ENCODE peak calls at places on chromosomes 7 and 10, in ten cellular contexts. X, U, F, M, Q, Z, G, R, I and L are unnamed samples.

GRCh38 chr7:93016085-93016471 is 101.7 kb downstream of the SAMD9 start:
- DNase-seq in X (peak), U (no peak), F (no peak), M (no peak), Q (no peak), Z (peak), G (no peak), R (no peak), I (no peak), L (no peak)

GRCh38 chr10:29104661-29105369 is 184.1 kb upstream of the LYZL1 start:
- DNase-seq in X (no peak), U (no peak), F (no peak), M (no peak), Q (no peak), Z (peak), G (no peak), R (no peak), I (no peak), L (no peak)

GRCh38 chr7:25894002-25894901 is 257.7 kb upstream of the NFE2L3 start:
- DNase-seq in X (no peak), U (peak), F (peak), M (peak), Q (no peak), Z (peak), G (no peak), R (peak), I (no peak), L (peak)

GRCh38 chr10:18214692-18215563 is 74.7 kb downstream of the CACNB2 start:
- DNase-seq in X (no peak), U (peak), F (no peak), M (peak), Q (peak), Z (peak), G (peak), R (peak), I (no peak), L (no peak)

GRCh38 chr7:112869111-112869774 is 79.0 kb upstream of the TMEM168 start:
- DNase-seq in X (no peak), U (peak), F (peak), M (peak), Q (no peak), Z (peak), G (peak), R (peak), I (no peak), L (peak)

GRCh38 chr10:45437587-45438456 is 63.8 kb downstream of the ALOX5 start:
- DNase-seq in X (no peak), U (no peak), F (no peak), M (no peak), Q (no peak), Z (no peak), G (no peak), R (no peak), I (no peak), L (no peak)

GRCh38 chr7:47253650-47254080 is 328.2 kb downstream of the TNS3 start:
- DNase-seq in X (peak), U (no peak), F (peak), M (peak), Q (no peak), Z (peak), G (peak), R (peak), I (peak), L (peak)

GRCh38 chr7:8922726-8923125 is 489.3 kb downstream of the NXPH1 start:
- DNase-seq in X (no peak), U (no peak), F (no peak), M (no peak), Q (no peak), Z (no peak), G (no peak), R (no peak), I (no peak), L (no peak)

GRCh38 chr7:149427096-149427680 is 33.7 kb downstream of the ZNF777 start:
- DNase-seq in X (no peak), U (no peak), F (no peak), M (no peak), Q (no peak), Z (no peak), G (no peak), R (no peak), I (no peak), L (no peak)

GRCh38 chr7:30831936-30832335 is 60.7 kb downstream of the MINDY4 start:
- DNase-seq in X (no peak), U (no peak), F (no peak), M (no peak), Q (no peak), Z (no peak), G (no peak), R (no peak), I (peak), L (no peak)

GRCh38 chr10:86946215-86947170 is 10.9 kb downstream of the MMRN2 start:
- DNase-seq in X (no peak), U (no peak), F (no peak), M (peak), Q (no peak), Z (no peak), G (no peak), R (no peak), I (peak), L (no peak)

GRCh38 chr10:91251430-91252056 is 31.1 kb downstream of the PCGF5 start:
- DNase-seq in X (peak), U (peak), F (peak), M (peak), Q (peak), Z (peak), G (peak), R (peak), I (no peak), L (peak)

GRCh38 chr10:30581779-30582380 is 47.7 kb downstream of the LYZL2 start:
- DNase-seq in X (peak), U (peak), F (no peak), M (peak), Q (no peak), Z (peak), G (peak), R (peak), I (no peak), L (peak)

GRCh38 chr7:69373171-69374035 is 224.9 kb upstream of the AUTS2 start:
- DNase-seq in X (peak), U (peak), F (peak), M (no peak), Q (no peak), Z (peak), G (no peak), R (no peak), I (no peak), L (no peak)

GRCh38 chr7:45117582-45117981 is 6.1 kb upstream of the TBRG4 start:
- DNase-seq in X (no peak), U (no peak), F (no peak), M (peak), Q (no peak), Z (no peak), G (no peak), R (no peak), I (no peak), L (no peak)

GRCh38 chr10:6175329-6176055 is 27.2 kb upstream of the PFKFB3 start:
- DNase-seq in X (no peak), U (no peak), F (no peak), M (no peak), Q (no peak), Z (no peak), G (no peak), R (no peak), I (no peak), L (no peak)

GRCh38 chr7:117818241-117818640 is 55.0 kb downstream of the CTTNBP2 start:
- DNase-seq in X (no peak), U (no peak), F (no peak), M (no peak), Q (no peak), Z (no peak), G (no peak), R (no peak), I (no peak), L (no peak)

GRCh38 chr7:2299131-2299829 is 15.0 kb downstream of the SNX8 start:
- DNase-seq in X (peak), U (peak), F (peak), M (no peak), Q (no peak), Z (no peak), G (no peak), R (peak), I (no peak), L (peak)

GRCh38 chr10:93921338-93921737 is 27.6 kb downstream of the SLC35G1 start:
- DNase-seq in X (no peak), U (peak), F (no peak), M (peak), Q (no peak), Z (peak), G (no peak), R (no peak), I (no peak), L (peak)

GRCh38 chr10:2137549-2138174 is 400.3 kb upstream of the ADARB2 start:
- DNase-seq in X (no peak), U (peak), F (no peak), M (peak), Q (no peak), Z (no peak), G (no peak), R (peak), I (no peak), L (peak)

GRCh38 chr10:68560916-68561691 is 967 bp downstream of the TET1 start:
- DNase-seq in X (no peak), U (no peak), F (no peak), M (peak), Q (peak), Z (peak), G (no peak), R (peak), I (no peak), L (peak)

GRCh38 chr7:142870575-142871259 is 14.8 kb downstream of the TRPV6 start:
- DNase-seq in X (no peak), U (no peak), F (no peak), M (peak), Q (no peak), Z (no peak), G (no peak), R (no peak), I (no peak), L (no peak)

GRCh38 chr7:111568870-111569462 is 6.7 kb upstream of the IMMP2L start:
- DNase-seq in X (no peak), U (peak), F (no peak), M (no peak), Q (no peak), Z (no peak), G (no peak), R (no peak), I (no peak), L (no peak)

GRCh38 chr7:54858008-54858692 is 99.1 kb upstream of the SEC61G start:
- DNase-seq in X (no peak), U (no peak), F (no peak), M (peak), Q (no peak), Z (no peak), G (no peak), R (no peak), I (no peak), L (no peak)

GRCh38 chr10:131043039-131043691 is 268.4 kb downstream of the TCERG1L start:
- DNase-seq in X (no peak), U (no peak), F (peak), M (no peak), Q (no peak), Z (no peak), G (no peak), R (no peak), I (no peak), L (no peak)

GRCh38 chr10:62980697-62981495 is 152.2 kb upstream of the NRBF2 start:
- DNase-seq in X (peak), U (no peak), F (no peak), M (peak), Q (no peak), Z (no peak), G (no peak), R (no peak), I (no peak), L (no peak)

GRCh38 chr10:103062854-103063642 is 130.0 kb downstream of the NT5C2 start:
- DNase-seq in X (no peak), U (no peak), F (no peak), M (peak), Q (no peak), Z (no peak), G (no peak), R (no peak), I (no peak), L (no peak)

GRCh38 chr7:2094454-2095039 is 138.2 kb downstream of the MAD1L1 start:
- DNase-seq in X (no peak), U (no peak), F (no peak), M (no peak), Q (no peak), Z (no peak), G (no peak), R (no peak), I (no peak), L (no peak)

GRCh38 chr10:59830601-59831259 is 75.6 kb downstream of the CCDC6 start:
- DNase-seq in X (peak), U (peak), F (no peak), M (peak), Q (peak), Z (peak), G (peak), R (peak), I (no peak), L (no peak)

GRCh38 chr10:113020838-113021237 is 70.8 kb downstream of the TCF7L2 start:
- DNase-seq in X (no peak), U (no peak), F (no peak), M (no peak), Q (no peak), Z (no peak), G (no peak), R (no peak), I (no peak), L (no peak)

GRCh38 chr7:68841004-68841403 is 757.3 kb upstream of the AUTS2 start:
- DNase-seq in X (peak), U (no peak), F (no peak), M (no peak), Q (no peak), Z (no peak), G (no peak), R (no peak), I (no peak), L (no peak)

GRCh38 chr10:21334891-21335696 is 190.4 kb downstream of the SKIDA1 start:
- DNase-seq in X (peak), U (no peak), F (no peak), M (peak), Q (no peak), Z (peak), G (peak), R (no peak), I (no peak), L (no peak)

GRCh38 chr10:132387723-132388210 is 9.2 kb upstream of the PWWP2B start:
- DNase-seq in X (no peak), U (peak), F (peak), M (peak), Q (peak), Z (peak), G (peak), R (peak), I (no peak), L (peak)

DNA sequence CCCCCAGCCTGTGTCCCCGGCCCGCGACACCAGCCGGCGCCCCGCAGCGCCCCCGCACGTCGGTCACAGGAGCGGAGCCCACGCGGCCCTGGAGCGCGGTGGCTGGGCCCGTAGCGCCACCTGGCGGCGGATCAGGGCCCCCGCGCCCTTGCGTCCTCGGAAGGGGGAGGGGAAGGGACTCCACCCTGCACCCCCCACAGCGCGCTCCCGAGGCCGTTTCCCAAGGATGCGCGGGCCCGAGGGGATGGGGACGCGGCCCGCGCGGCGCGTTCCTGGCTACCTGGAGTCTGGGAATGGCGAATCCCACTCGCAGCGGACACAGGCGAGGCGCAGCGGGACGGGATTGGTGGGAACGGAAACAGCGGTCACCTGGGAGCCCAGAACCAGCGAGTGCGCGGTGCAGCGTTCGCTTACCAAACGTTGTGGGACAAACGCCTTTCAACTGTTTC is 23.8 kb upstream of the MKI67 start:
- DNase-seq in X (peak), U (peak), F (peak), M (peak), Q (peak), Z (peak), G (peak), R (peak), I (peak), L (peak)
- TF ChIP-seq CTCF in X (peak), U (peak), F (peak), M (peak), Q (peak), Z (peak), G (peak), R (peak), I (peak), L (peak)

GRCh38 chr10:71888623-71889387 is 37.8 kb upstream of the PSAP start:
- DNase-seq in X (peak), U (peak), F (peak), M (peak), Q (no peak), Z (peak), G (peak), R (peak), I (peak), L (peak)
- TF ChIP-seq CTCF in X (no peak), U (peak), F (peak), M (no peak), Q (peak), Z (no peak), G (no peak), R (peak), I (no peak), L (peak)

GRCh38 chr10:42836771-42837468 is 54.3 kb downstream of the BMS1 start:
- DNase-seq in X (peak), U (no peak), F (no peak), M (no peak), Q (no peak), Z (peak), G (no peak), R (no peak), I (no peak), L (peak)
- TF ChIP-seq CTCF in X (no peak), U (no peak), F (no peak), M (no peak), Q (no peak), Z (no peak), G (no peak), R (no peak), I (no peak), L (no peak)

GRCh38 chr7:134696261-134696660 is 49.6 kb downstream of the BPGM start:
- DNase-seq in X (no peak), U (no peak), F (no peak), M (no peak), Q (no peak), Z (no peak), G (no peak), R (no peak), I (no peak), L (no peak)

GRCh38 chr7:134694767-134695166 is 48.1 kb downstream of the BPGM start:
- DNase-seq in X (no peak), U (no peak), F (no peak), M (no peak), Q (no peak), Z (no peak), G (no peak), R (no peak), I (no peak), L (no peak)

GRCh38 chr7:134693256-134693655 is 46.6 kb downstream of the BPGM start:
- DNase-seq in X (peak), U (no peak), F (no peak), M (no peak), Q (no peak), Z (no peak), G (no peak), R (no peak), I (no peak), L (no peak)

GRCh38 chr7:134695321-134695860 is 48.7 kb downstream of the BPGM start:
- DNase-seq in X (peak), U (no peak), F (no peak), M (no peak), Q (no peak), Z (no peak), G (no peak), R (no peak), I (no peak), L (no peak)

GRCh38 chr7:134694299-134694698 is 47.6 kb downstream of the BPGM start:
- DNase-seq in X (no peak), U (no peak), F (no peak), M (peak), Q (no peak), Z (no peak), G (no peak), R (no peak), I (no peak), L (no peak)
- TF ChIP-seq CTCF in X (no peak), U (peak), F (peak), M (peak), Q (peak), Z (no peak), G (peak), R (peak), I (peak), L (peak)

GRCh38 chr10:589961-590680 is 99.3 kb downstream of the DIP2C start:
- DNase-seq in X (no peak), U (no peak), F (no peak), M (no peak), Q (no peak), Z (no peak), G (no peak), R (no peak), I (no peak), L (no peak)

GRCh38 chr10:586151-586550 is 103.3 kb downstream of the DIP2C start:
- DNase-seq in X (no peak), U (no peak), F (no peak), M (no peak), Q (no peak), Z (no peak), G (no peak), R (no peak), I (no peak), L (no peak)

GRCh38 chr10:586716-587115 is 102.8 kb downstream of the DIP2C start:
- DNase-seq in X (no peak), U (no peak), F (no peak), M (no peak), Q (no peak), Z (no peak), G (no peak), R (no peak), I (no peak), L (no peak)

GRCh38 chr10:590721-591120 is 98.7 kb downstream of the DIP2C start:
- DNase-seq in X (no peak), U (no peak), F (no peak), M (no peak), Q (no peak), Z (no peak), G (no peak), R (no peak), I (no peak), L (no peak)

DNA sequence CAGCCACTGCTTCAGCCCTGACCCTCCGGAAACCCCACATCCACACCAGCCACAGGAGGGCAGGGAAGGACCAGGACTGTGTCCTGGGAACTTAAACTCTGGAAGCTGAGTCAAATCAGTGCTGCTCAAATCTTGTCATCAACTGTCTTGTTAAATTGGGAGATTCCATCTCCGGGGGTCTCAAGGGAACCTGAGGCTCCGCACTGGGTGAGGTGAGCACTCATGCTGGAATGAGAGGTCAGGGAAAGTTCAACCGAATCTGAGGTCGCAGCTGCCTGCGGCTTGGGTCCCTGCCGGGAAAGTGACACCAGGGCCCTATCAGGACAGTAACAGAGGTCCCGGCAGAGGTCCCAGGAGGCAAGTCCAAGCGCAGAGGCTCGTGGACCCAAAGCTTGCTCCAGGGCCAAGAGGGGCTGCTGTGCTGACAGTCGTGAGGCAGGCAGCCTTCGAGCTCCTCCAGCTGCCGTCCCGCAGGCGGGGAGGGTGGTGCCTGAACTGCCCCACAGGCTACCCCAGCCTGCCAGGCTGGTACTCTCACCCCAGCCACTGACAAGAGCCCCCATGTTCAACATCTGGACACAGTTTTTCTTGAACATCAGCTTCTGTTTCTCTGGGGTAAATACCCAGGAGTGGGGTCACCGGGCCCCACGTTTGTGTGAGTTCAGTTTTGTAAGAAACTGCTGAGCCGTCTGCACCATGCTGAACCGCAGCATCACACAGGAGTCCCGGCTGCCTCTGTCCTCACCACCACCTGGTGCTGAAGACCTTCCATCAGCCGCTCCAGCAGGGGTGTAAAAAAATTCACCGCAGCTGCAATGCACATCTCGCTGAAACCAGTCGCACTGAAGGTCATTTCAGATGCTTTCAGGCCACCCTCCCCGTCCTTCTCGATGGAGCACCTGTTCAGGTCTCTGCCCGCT is 101.0 kb downstream of the DIP2C start:
- DNase-seq in X (peak), U (peak), F (no peak), M (no peak), Q (no peak), Z (no peak), G (peak), R (no peak), I (no peak), L (no peak)
- TF ChIP-seq CTCF in X (peak), U (no peak), F (no peak), M (peak), Q (no peak), Z (no peak), G (no peak), R (no peak), I (peak), L (no peak)

GRCh38 chr7:90710466-90710850 is 114.3 kb downstream of the CDK14 start:
- DNase-seq in X (no peak), U (peak), F (no peak), M (no peak), Q (no peak), Z (no peak), G (no peak), R (no peak), I (no peak), L (no peak)

GRCh38 chr7:90706067-90706716 is 110.1 kb downstream of the CDK14 start:
- DNase-seq in X (peak), U (no peak), F (no peak), M (no peak), Q (no peak), Z (no peak), G (no peak), R (no peak), I (no peak), L (no peak)

GRCh38 chr7:90705391-90706066 is 109.4 kb downstream of the CDK14 start:
- DNase-seq in X (no peak), U (no peak), F (no peak), M (no peak), Q (no peak), Z (no peak), G (no peak), R (no peak), I (no peak), L (no peak)

GRCh38 chr7:90709501-90710465 is 113.7 kb downstream of the CDK14 start:
- DNase-seq in X (peak), U (peak), F (peak), M (peak), Q (no peak), Z (no peak), G (no peak), R (no peak), I (no peak), L (no peak)

GRCh38 chr7:90708841-90709317 is 112.8 kb downstream of the CDK14 start:
- DNase-seq in X (peak), U (peak), F (peak), M (peak), Q (no peak), Z (peak), G (no peak), R (peak), I (no peak), L (peak)
- TF ChIP-seq CTCF in X (peak), U (peak), F (peak), M (peak), Q (peak), Z (peak), G (peak), R (peak), I (peak), L (peak)